ENCODE peak calls at places on chromosome 12, in five cellular contexts. N is cardiac fibroblast, Y is GM12865, F is AG10803, J is hepatocyte. X is an unnamed sample.

GRCh38 chr12:52213541-52214420 is 19.3 kb upstream of the KRT7 start:
- DNase-seq in N (peak), F (peak), Y (peak), J (peak), X (peak)

GRCh38 chr12:83573676-83574075 is 887.0 kb downstream of the TMTC2 start:
- DNase-seq in F (peak), N (peak), Y (no peak), J (peak), X (no peak)

GRCh38 chr12:96218989-96219678 is 25.0 kb downstream of the ELK3 start:
- DNase-seq in J (no peak), F (no peak), Y (no peak), N (no peak), X (no peak)

GRCh38 chr12:8665729-8666128 is 3.1 kb upstream of the MFAP5 start:
- DNase-seq in F (peak), N (no peak), Y (no peak), J (no peak), X (no peak)

GRCh38 chr12:57157588-57158173 is 10.3 kb upstream of the LRP1-AS start:
- DNase-seq in N (no peak), F (no peak), J (no peak), Y (no peak), X (no peak)

GRCh38 chr12:12537421-12537820 is 25.2 kb downstream of the DUSP16 start:
- DNase-seq in F (peak), Y (no peak), J (no peak), N (no peak), X (no peak)

GRCh38 chr12:108828774-108829173 is 28.6 kb downstream of the SSH1 start:
- DNase-seq in J (no peak), N (peak), Y (no peak), F (peak), X (peak)

GRCh38 chr12:57238854-57239554 is 9.5 kb downstream of the SHMT2 start:
- DNase-seq in Y (peak), F (peak), J (peak), N (peak), X (peak)

GRCh38 chr12:55946553-55946952 is 15.6 kb downstream of the DGKA start:
- DNase-seq in F (no peak), N (no peak), J (no peak), Y (peak), X (no peak)

GRCh38 chr12:100364334-100364733 is 7.5 kb downstream of the SLC17A8 start:
- DNase-seq in Y (no peak), N (no peak), F (no peak), J (no peak), X (no peak)

GRCh38 chr12:30795660-30796507 is 41.1 kb upstream of the CAPRIN2 start:
- DNase-seq in N (peak), Y (peak), J (peak), F (peak), X (peak)

GRCh38 chr12:18723752-18724151 is 14.1 kb downstream of the PLCZ1 start:
- DNase-seq in Y (no peak), F (peak), N (peak), J (peak), X (no peak)

GRCh38 chr12:54740882-54741281 is 92.7 kb upstream of the DCD start:
- DNase-seq in J (no peak), Y (no peak), N (no peak), F (no peak), X (no peak)

GRCh38 chr12:92603741-92604432 is 98.9 kb upstream of the PLEKHG7 start:
- DNase-seq in F (no peak), J (no peak), N (peak), Y (no peak), X (no peak)

GRCh38 chr12:62693291-62694040 is 226.8 kb downstream of the MON2 start:
- DNase-seq in J (no peak), Y (no peak), N (no peak), F (peak), X (no peak)

GRCh38 chr12:118850244-118850825 is 131.0 kb upstream of the SRRM4 start:
- DNase-seq in N (peak), F (no peak), Y (peak), J (peak), X (no peak)

GRCh38 chr12:63955831-63956685 is 111.6 kb downstream of the SRGAP1 start:
- DNase-seq in N (peak), Y (peak), F (peak), J (peak), X (peak)

GRCh38 chr12:51972849-51973273 is 21.4 kb downstream of the ACVR1B start:
- DNase-seq in N (peak), J (peak), Y (no peak), F (peak), X (peak)

GRCh38 chr12:38898001-38898684 is 7.2 kb downstream of the CPNE8 start:
- DNase-seq in J (no peak), F (peak), Y (no peak), N (no peak), X (no peak)

GRCh38 chr12:31324116-31324844 is 1.7 kb downstream of the SINHCAF start:
- DNase-seq in Y (peak), N (peak), J (peak), F (peak), X (peak)

GRCh38 chr12:105814283-105814682 is 324.5 kb downstream of the NUAK1 start:
- DNase-seq in Y (no peak), N (no peak), J (no peak), F (no peak), X (no peak)

GRCh38 chr12:30753761-30754382 is 879 bp downstream of the CAPRIN2 start:
- DNase-seq in N (peak), Y (peak), J (peak), F (peak), X (no peak)

GRCh38 chr12:60225216-60226000 is 629.6 kb downstream of the SLC16A7 start:
- DNase-seq in Y (no peak), J (no peak), F (no peak), N (no peak), X (no peak)

GRCh38 chr12:72318341-72318740 is 46.2 kb downstream of the TRHDE start:
- DNase-seq in N (no peak), F (no peak), Y (no peak), J (no peak), X (no peak)

GRCh38 chr12:117689857-117690256 is 278.9 kb downstream of the KSR2 start:
- DNase-seq in Y (no peak), F (no peak), N (no peak), J (no peak), X (no peak)

GRCh38 chr12:52415870-52416750 is 10.0 kb upstream of the KRT82 start:
- DNase-seq in Y (no peak), F (peak), N (peak), J (peak), X (peak)

GRCh38 chr12:38427442-38427841 is 110.9 kb downstream of the ALG10B start:
- DNase-seq in N (no peak), Y (peak), F (no peak), J (no peak), X (no peak)

GRCh38 chr12:47602330-47602729 is 103.5 kb downstream of the RPAP3 start:
- DNase-seq in Y (no peak), J (no peak), F (no peak), N (peak), X (no peak)

DNA sequence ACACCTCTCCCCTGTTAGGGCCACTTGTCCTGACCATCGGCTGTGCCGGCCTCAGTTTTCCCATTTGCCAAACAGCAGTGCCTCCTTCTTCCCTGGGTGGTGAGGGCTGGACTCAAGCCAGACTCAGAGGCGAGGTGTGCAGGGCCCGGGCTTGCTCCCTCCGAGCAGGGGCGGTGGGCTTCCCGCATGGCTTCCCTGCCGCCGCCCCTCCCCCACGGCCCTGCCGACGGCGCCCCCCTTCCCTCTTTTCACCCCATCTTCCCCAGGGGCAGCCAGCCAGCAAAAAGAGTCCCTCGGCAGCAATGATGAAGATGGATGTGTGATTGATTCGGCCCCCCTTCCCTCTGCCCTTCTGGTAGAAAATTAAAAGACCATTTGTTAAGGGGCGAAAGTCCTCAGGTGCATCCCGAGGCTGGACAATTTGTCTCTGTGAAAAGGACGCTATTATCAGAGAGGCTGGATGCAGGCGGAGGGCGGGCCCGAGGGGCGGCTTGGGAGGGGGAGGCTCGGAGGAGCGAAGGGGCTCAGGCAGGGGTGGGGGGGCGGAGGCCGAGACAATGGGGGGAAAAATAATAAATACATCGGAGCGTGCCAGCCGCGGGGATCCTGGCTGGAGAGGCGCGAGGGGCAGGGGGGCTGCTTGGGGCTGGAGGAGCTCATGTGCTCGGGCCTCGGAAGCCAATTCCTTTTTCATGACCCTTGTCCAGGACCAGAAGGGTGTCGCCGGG is 48.0 kb upstream of the LHX5 start:
- DNase-seq in N (no peak), J (no peak), F (no peak), Y (no peak), X (no peak)
- H3K4me3 ChIP-seq in N (no peak), J (no peak), F (no peak), Y (no peak), X (no peak)

GRCh38 chr12:68237068-68237467 is 11.5 kb upstream of the IL26 start:
- DNase-seq in F (no peak), J (no peak), N (peak), Y (no peak), X (no peak)
- TF ChIP-seq CTCF in F (peak), J (peak), N (no peak), Y (no peak), X (no peak)

GRCh38 chr12:46363582-46364299 is 8.8 kb downstream of the SLC38A2 start:
- DNase-seq in N (no peak), F (no peak), J (no peak), Y (no peak), X (no peak)

GRCh38 chr12:46366771-46367170 is 5.8 kb downstream of the SLC38A2 start:
- DNase-seq in N (no peak), F (no peak), Y (no peak), J (no peak), X (no peak)

GRCh38 chr12:46365951-46366379 is 6.6 kb downstream of the SLC38A2 start:
- DNase-seq in J (no peak), Y (no peak), F (no peak), N (peak), X (no peak)

GRCh38 chr12:46364300-46364696 is 8.3 kb downstream of the SLC38A2 start:
- DNase-seq in Y (no peak), N (no peak), F (no peak), J (no peak), X (no peak)

DNA sequence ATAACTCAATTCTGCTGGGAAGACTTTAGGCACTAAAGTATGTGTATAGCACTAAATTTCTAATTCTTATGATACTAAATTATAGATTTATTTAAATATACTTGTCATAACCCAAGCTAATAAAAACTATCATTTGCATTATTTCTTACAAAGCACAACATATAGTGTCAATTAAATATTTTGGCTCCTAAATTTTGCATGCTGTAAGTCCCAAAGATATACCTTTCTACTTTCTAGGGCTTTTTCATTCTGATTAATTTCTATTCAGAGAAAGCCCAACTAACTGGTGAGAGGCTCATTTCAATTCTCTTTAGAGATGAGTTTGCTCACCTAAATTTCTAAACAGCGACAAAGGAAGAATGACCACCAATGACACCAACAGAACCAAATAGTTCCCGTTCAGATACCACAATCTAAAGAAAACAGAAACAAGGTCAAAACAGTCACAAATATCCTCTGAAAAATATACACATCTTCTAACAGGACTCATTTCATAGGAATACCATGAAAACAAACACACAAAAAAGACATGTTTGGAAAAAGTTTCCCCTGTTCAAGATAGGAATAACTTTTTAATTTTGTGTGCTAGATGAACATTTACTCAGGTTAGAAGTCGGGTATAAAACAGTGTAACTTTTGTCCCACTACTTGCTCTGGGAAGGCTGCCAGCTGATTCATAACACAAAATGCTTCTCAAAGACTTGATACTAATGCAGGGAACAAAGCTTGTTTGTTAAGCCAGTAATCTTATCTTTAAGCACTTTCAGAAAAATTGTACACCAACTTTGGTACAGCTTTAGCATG is 7.6 kb downstream of the SLC38A2 start:
- DNase-seq in N (peak), J (peak), F (peak), Y (peak), X (peak)
- H3K4me3 ChIP-seq in N (peak), J (no peak), F (peak), Y (no peak), X (peak)

GRCh38 chr12:124578445-124578844 is 11.0 kb upstream of the NCOR2 start:
- DNase-seq in F (no peak), Y (no peak), J (no peak), N (no peak), X (no peak)
- TF ChIP-seq CTCF in F (no peak), Y (no peak), J (no peak), N (no peak), X (no peak)

GRCh38 chr12:5165296-5165970 is 121.8 kb downstream of the KCNA5 start:
- DNase-seq in Y (no peak), F (no peak), J (no peak), N (no peak), X (no peak)
- H3K4me3 ChIP-seq in Y (no peak), F (no peak), J (no peak), N (no peak), X (no peak)

GRCh38 chr12:98951401-98951800 is 306.3 kb downstream of the APAF1 start:
- DNase-seq in J (no peak), N (no peak), Y (no peak), F (no peak), X (no peak)

GRCh38 chr12:98954506-98954905 is 309.4 kb downstream of the APAF1 start:
- DNase-seq in F (no peak), Y (no peak), J (no peak), N (no peak), X (no peak)

DNA sequence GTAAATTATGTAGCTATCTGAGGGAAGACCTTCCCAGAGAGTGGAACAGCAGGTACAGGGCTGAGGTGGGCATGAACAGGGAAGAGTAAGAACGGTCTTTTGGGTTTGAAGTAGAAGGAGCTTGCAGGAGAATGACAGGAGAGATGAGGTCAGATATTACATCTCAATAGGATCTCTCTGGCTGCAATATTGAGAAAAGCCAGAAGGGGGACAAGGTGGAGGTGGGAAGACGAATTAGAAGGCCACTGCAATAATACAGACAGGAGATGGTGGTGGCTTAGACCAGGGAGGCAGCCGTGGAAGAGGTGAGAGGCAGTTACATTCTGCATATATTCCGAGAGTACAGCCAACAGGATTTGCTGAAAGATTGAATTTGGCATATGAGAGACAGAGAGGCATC is 310.2 kb downstream of the APAF1 start:
- DNase-seq in Y (peak), F (peak), J (peak), N (peak), X (no peak)
- TF ChIP-seq CTCF in Y (peak), F (peak), J (peak), N (peak), X (no peak)

X was measured in heart left ventricle.